ENCODE peak calls at places on chromosomes 1 and 21, in eight cellular contexts. D is neural progenitor cell, G is PC-9, V is uterus, F is HCT116, X is SK-N-SH, U is kidney, Z is lower lobe of right lung. Y is an unnamed sample.
A peak's percentile ranks its signal among the peaks of the same experiment; 100 is the strongest.

GRCh38 chr1:116415699-116416533 is 42.9 kb downstream of the ATP1A1 start:
- DNase-seq in D (peak; percentile 76), G (no peak), V (no peak), F (no peak), X (peak; percentile 60), U (no peak), Z (no peak), Y (peak; percentile 91)

GRCh38 chr1:23638786-23639241 is 52.8 kb upstream of the RPL11 start:
- DNase-seq in D (no peak), G (no peak), V (peak; percentile 55), F (no peak), X (peak; percentile 48), U (no peak), Z (no peak), Y (peak; percentile 77)

GRCh38 chr1:147077081-147077480 is 95.2 kb downstream of the PRKAB2 start:
- DNase-seq in D (no peak), G (no peak), V (no peak), F (no peak), X (no peak), U (peak; percentile 48), Z (no peak), Y (no peak)

GRCh38 chr1:201882665-201883132 is 6.0 kb upstream of the SHISA4 start:
- DNase-seq in D (no peak), G (peak; percentile 51), V (no peak), F (peak; percentile 71), X (no peak), U (no peak), Z (no peak), Y (no peak)

GRCh38 chr1:177368255-177368654 is 197.5 kb downstream of the BRINP2 start:
- DNase-seq in D (no peak), G (no peak), V (no peak), F (no peak), X (no peak), U (no peak), Z (no peak), Y (no peak)

GRCh38 chr1:151944110-151944858 is 35.0 kb upstream of the THEM4 start:
- DNase-seq in D (no peak), G (peak; percentile 17), V (no peak), F (no peak), X (no peak), U (no peak), Z (no peak), Y (no peak)

GRCh38 chr1:85396194-85396593 is 68.8 kb downstream of the DDAH1 start:
- DNase-seq in D (no peak), G (no peak), V (no peak), F (no peak), X (no peak), U (no peak), Z (no peak), Y (no peak)

GRCh38 chr1:88985692-88986091 is 6.7 kb downstream of the KYAT3 start:
- DNase-seq in D (no peak), G (no peak), V (no peak), F (peak; percentile 7), X (no peak), U (no peak), Z (no peak), Y (no peak)

GRCh38 chr21:15065381-15066230 is 806 bp upstream of the NRIP1 start:
- DNase-seq in D (peak; percentile 88), G (peak; percentile 37), V (peak; percentile 76), F (no peak), X (peak; percentile 30), U (peak; percentile 92), Z (peak; percentile 85), Y (peak; percentile 94)

GRCh38 chr1:86648255-86648654 is 56.1 kb upstream of the SH3GLB1 start:
- DNase-seq in D (no peak), G (no peak), V (no peak), F (peak; percentile 43), X (no peak), U (no peak), Z (no peak), Y (peak; percentile 62)

GRCh38 chr1:226813671-226814591 is 56.5 kb upstream of the PSEN2 start:
- DNase-seq in D (no peak), G (no peak), V (no peak), F (no peak), X (no peak), U (no peak), Z (no peak), Y (no peak)

GRCh38 chr1:221939598-221939997 is 197.7 kb upstream of the DUSP10 start:
- DNase-seq in D (no peak), G (no peak), V (no peak), F (no peak), X (no peak), U (no peak), Z (no peak), Y (no peak)

GRCh38 chr1:41357451-41358151 is 3.6 kb upstream of the FOXO6 start:
- DNase-seq in D (peak; percentile 72), G (peak; percentile 72), V (peak; percentile 13), F (no peak), X (peak; percentile 56), U (no peak), Z (no peak), Y (peak; percentile 60)

GRCh38 chr1:9759939-9760338 is 63.8 kb downstream of the CLSTN1 start:
- DNase-seq in D (no peak), G (no peak), V (no peak), F (no peak), X (no peak), U (no peak), Z (no peak), Y (no peak)

GRCh38 chr1:182739545-182739944 is 50.0 kb upstream of the NPL start:
- DNase-seq in D (no peak), G (no peak), V (no peak), F (no peak), X (peak; percentile 56), U (no peak), Z (no peak), Y (peak; percentile 39)

GRCh38 chr1:229567109-229567868 is 8.8 kb upstream of the ABCB10 start:
- DNase-seq in D (no peak), G (no peak), V (no peak), F (no peak), X (no peak), U (no peak), Z (no peak), Y (no peak)

GRCh38 chr1:202798260-202798659 is 10.0 kb downstream of the KDM5B start:
- DNase-seq in D (no peak), G (no peak), V (no peak), F (no peak), X (no peak), U (no peak), Z (no peak), Y (no peak)

GRCh38 chr1:90936061-90936460 is 85.8 kb downstream of the ZNF644 start:
- DNase-seq in D (no peak), G (no peak), V (no peak), F (no peak), X (no peak), U (no peak), Z (no peak), Y (peak; percentile 6)
- H3K36me3 ChIP-seq in D (peaks cover 19% of the 10 kb centered on the region), G (peaks cover 43% of the 10 kb centered on the region), V (no peaks in the 10 kb centered on the region), F (peaks cover 3% of the 10 kb centered on the region), X (peaks cover 57% of the 10 kb centered on the region), U (peaks cover 3% of the 10 kb centered on the region), Z (peaks cover 22% of the 10 kb centered on the region), Y (no peaks in the 10 kb centered on the region)

GRCh38 chr1:54080598-54081049 is 27.2 kb downstream of the TCEANC2 start:
- DNase-seq in D (no peak), G (no peak), V (no peak), F (no peak), X (no peak), U (no peak), Z (no peak), Y (no peak)

GRCh38 chr1:54081306-54082270 is 28.2 kb downstream of the TCEANC2 start:
- DNase-seq in D (peak; percentile 90), G (peak; percentile 60), V (peak; percentile 22), F (peak; percentile 63), X (peak; percentile 57), U (no peak), Z (peak; percentile 85), Y (peak; percentile 82)

GRCh38 chr1:54077359-54077758 is 24.0 kb downstream of the TCEANC2 start:
- DNase-seq in D (no peak), G (no peak), V (no peak), F (no peak), X (no peak), U (no peak), Z (no peak), Y (no peak)
- H3K27ac ChIP-seq in D (no peak overlapping the region), G (no peak overlapping the region), V (no peak overlapping the region), F (no peak overlapping the region), X (no peak overlapping the region), U (peak overlapping the region; percentile 19), Z (no peak overlapping the region), Y (no peak overlapping the region)

GRCh38 chr1:78036450-78036849 is 9.3 kb upstream of the GIPC2 start:
- DNase-seq in D (no peak), G (no peak), V (no peak), F (no peak), X (no peak), U (no peak), Z (no peak), Y (no peak)

GRCh38 chr1:78035121-78035520 is 10.6 kb upstream of the GIPC2 start:
- DNase-seq in D (no peak), G (no peak), V (no peak), F (no peak), X (no peak), U (no peak), Z (no peak), Y (no peak)

GRCh38 chr1:78033797-78034172 is 12.0 kb upstream of the GIPC2 start:
- DNase-seq in D (no peak), G (no peak), V (no peak), F (no peak), X (no peak), U (no peak), Z (no peak), Y (no peak)

GRCh38 chr1:78038071-78038470 is 7.7 kb upstream of the GIPC2 start:
- DNase-seq in D (no peak), G (no peak), V (no peak), F (no peak), X (no peak), U (no peak), Z (no peak), Y (peak; percentile 38)

DNA sequence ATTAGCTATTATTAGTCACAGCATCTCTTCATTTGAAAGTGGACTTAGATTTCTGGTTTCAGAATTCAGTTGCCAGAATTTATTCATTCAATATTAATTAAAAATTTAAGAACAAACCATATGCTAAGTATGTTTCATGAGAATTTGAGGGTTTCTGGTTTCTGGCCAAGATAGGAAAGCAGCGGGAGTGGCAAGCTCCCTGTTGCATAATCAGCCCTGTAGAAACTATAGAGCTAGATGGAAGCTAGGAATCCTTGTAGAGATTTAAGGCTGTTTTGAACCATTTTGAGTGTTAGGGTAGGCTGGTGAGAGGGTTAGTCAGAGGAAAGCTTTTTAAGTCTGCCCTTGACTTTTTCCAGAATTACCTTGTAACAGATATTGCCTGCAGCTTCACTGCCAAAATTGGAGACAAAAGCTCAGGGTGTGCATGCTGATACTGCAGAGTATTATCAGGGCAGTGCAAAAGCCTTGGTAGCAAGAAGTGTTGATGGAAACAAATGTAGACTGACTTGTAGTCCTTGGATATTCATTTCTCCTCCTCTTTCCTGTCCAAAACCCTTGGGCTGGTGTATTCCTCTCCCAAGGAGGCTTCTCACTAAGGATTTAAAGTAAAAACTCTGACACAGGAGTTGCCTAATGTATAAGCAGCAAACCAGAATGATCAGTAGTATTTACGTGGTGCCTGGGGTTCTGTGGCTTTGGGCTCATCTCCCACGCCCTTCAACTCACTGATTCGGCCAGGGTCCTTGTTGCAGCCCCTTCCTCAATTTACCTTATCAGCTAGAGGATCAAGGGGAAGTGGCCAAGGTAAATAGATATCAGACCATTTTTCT is 12.6 kb upstream of the GIPC2 start:
- DNase-seq in D (no peak), G (no peak), V (no peak), F (no peak), X (no peak), U (no peak), Z (no peak), Y (no peak)
- H3K36me3 ChIP-seq in D (no peaks in the 10 kb centered on the region), G (no peaks in the 10 kb centered on the region), V (no peaks in the 10 kb centered on the region), F (no peaks in the 10 kb centered on the region), X (no peaks in the 10 kb centered on the region), U (no peaks in the 10 kb centered on the region), Z (no peaks in the 10 kb centered on the region), Y (no peaks in the 10 kb centered on the region)

GRCh38 chr1:12296623-12297022 is 66.8 kb downstream of the VPS13D start:
- DNase-seq in D (no peak), G (no peak), V (no peak), F (no peak), X (no peak), U (no peak), Z (no peak), Y (peak; percentile 63)
- H3K27ac ChIP-seq in D (no peak overlapping the region), G (peak overlapping the region; percentile 9), V (no peak overlapping the region), F (no peak overlapping the region), X (peak overlapping the region; percentile 56), U (no peak overlapping the region), Z (no peak overlapping the region), Y (no peak overlapping the region)

Y was measured in cardiac muscle cell.